ENCODE peak calls at places on chromosomes 11 and 22, in six cellular contexts. One of them, this sample, is unnamed.

GRCh38 chr11:131583823-131584222 is 213.4 kb downstream of the NTM start:
- DNase-seq in stimulated activated CD4-positive, alpha-beta T cell treated with anti-CD3 and anti-CD28 coated beads, Interleukin-12 subunit alpha, Interleukin-12 subunit beta, amount 100 ng/mL, for 48 hours: no peak
- DNase-seq in NCI-H524 treated with DMSO at 0.1 percent for 48 hours: no peak
- DNase-seq in psoas muscle: no peak
- DNase-seq in stimulated activated CD8-positive, alpha-beta memory T cell treated with anti-CD3 and anti-CD28 coated beads, Interleukin-4, amount 100 ng/mL, for 24 hours: no peak
- DNase-seq in left ventricle myocardium inferior: no peak
- DNase-seq in this sample: no peak

GRCh38 chr11:74035264-74035663 is 26.4 kb upstream of the UCP3 start:
- DNase-seq in stimulated activated CD4-positive, alpha-beta T cell treated with anti-CD3 and anti-CD28 coated beads, Interleukin-12 subunit alpha, Interleukin-12 subunit beta, amount 100 ng/mL, for 48 hours: no peak
- DNase-seq in NCI-H524 treated with DMSO at 0.1 percent for 48 hours: no peak
- DNase-seq in psoas muscle: no peak
- DNase-seq in stimulated activated CD8-positive, alpha-beta memory T cell treated with anti-CD3 and anti-CD28 coated beads, Interleukin-4, amount 100 ng/mL, for 24 hours: no peak
- DNase-seq in left ventricle myocardium inferior: no peak
- DNase-seq in this sample: no peak

GRCh38 chr11:28529540-28530410 is 421.6 kb downstream of the METTL15 start:
- DNase-seq in stimulated activated CD4-positive, alpha-beta T cell treated with anti-CD3 and anti-CD28 coated beads, Interleukin-12 subunit alpha, Interleukin-12 subunit beta, amount 100 ng/mL, for 48 hours: no peak
- DNase-seq in NCI-H524 treated with DMSO at 0.1 percent for 48 hours: peak
- DNase-seq in psoas muscle: no peak
- DNase-seq in stimulated activated CD8-positive, alpha-beta memory T cell treated with anti-CD3 and anti-CD28 coated beads, Interleukin-4, amount 100 ng/mL, for 24 hours: no peak
- DNase-seq in left ventricle myocardium inferior: no peak
- DNase-seq in this sample: peak

GRCh38 chr11:46382644-46383403 is 1.4 kb downstream of the MDK start:
- DNase-seq in stimulated activated CD4-positive, alpha-beta T cell treated with anti-CD3 and anti-CD28 coated beads, Interleukin-12 subunit alpha, Interleukin-12 subunit beta, amount 100 ng/mL, for 48 hours: no peak
- DNase-seq in NCI-H524 treated with DMSO at 0.1 percent for 48 hours: no peak
- DNase-seq in psoas muscle: no peak
- DNase-seq in stimulated activated CD8-positive, alpha-beta memory T cell treated with anti-CD3 and anti-CD28 coated beads, Interleukin-4, amount 100 ng/mL, for 24 hours: no peak
- DNase-seq in left ventricle myocardium inferior: no peak
- DNase-seq in this sample: no peak

GRCh38 chr11:2742611-2743426 is 43.0 kb upstream of the KCNQ1OT1 start:
- DNase-seq in stimulated activated CD4-positive, alpha-beta T cell treated with anti-CD3 and anti-CD28 coated beads, Interleukin-12 subunit alpha, Interleukin-12 subunit beta, amount 100 ng/mL, for 48 hours: no peak
- DNase-seq in NCI-H524 treated with DMSO at 0.1 percent for 48 hours: no peak
- DNase-seq in psoas muscle: no peak
- DNase-seq in stimulated activated CD8-positive, alpha-beta memory T cell treated with anti-CD3 and anti-CD28 coated beads, Interleukin-4, amount 100 ng/mL, for 24 hours: no peak
- DNase-seq in left ventricle myocardium inferior: peak
- DNase-seq in this sample: no peak

GRCh38 chr22:35569916-35570315 is 29.3 kb downstream of the RASD2 start:
- DNase-seq in stimulated activated CD4-positive, alpha-beta T cell treated with anti-CD3 and anti-CD28 coated beads, Interleukin-12 subunit alpha, Interleukin-12 subunit beta, amount 100 ng/mL, for 48 hours: no peak
- DNase-seq in NCI-H524 treated with DMSO at 0.1 percent for 48 hours: no peak
- DNase-seq in psoas muscle: no peak
- DNase-seq in stimulated activated CD8-positive, alpha-beta memory T cell treated with anti-CD3 and anti-CD28 coated beads, Interleukin-4, amount 100 ng/mL, for 24 hours: no peak
- DNase-seq in left ventricle myocardium inferior: no peak
- DNase-seq in this sample: no peak

GRCh38 chr11:64120951-64121569 is 44.9 kb downstream of the MACROD1 start:
- DNase-seq in stimulated activated CD4-positive, alpha-beta T cell treated with anti-CD3 and anti-CD28 coated beads, Interleukin-12 subunit alpha, Interleukin-12 subunit beta, amount 100 ng/mL, for 48 hours: no peak
- DNase-seq in NCI-H524 treated with DMSO at 0.1 percent for 48 hours: peak
- DNase-seq in psoas muscle: no peak
- DNase-seq in stimulated activated CD8-positive, alpha-beta memory T cell treated with anti-CD3 and anti-CD28 coated beads, Interleukin-4, amount 100 ng/mL, for 24 hours: no peak
- DNase-seq in left ventricle myocardium inferior: peak
- DNase-seq in this sample: no peak

GRCh38 chr11:75449271-75449670 is 16.3 kb upstream of the KLHL35 start:
- DNase-seq in stimulated activated CD4-positive, alpha-beta T cell treated with anti-CD3 and anti-CD28 coated beads, Interleukin-12 subunit alpha, Interleukin-12 subunit beta, amount 100 ng/mL, for 48 hours: no peak
- DNase-seq in NCI-H524 treated with DMSO at 0.1 percent for 48 hours: no peak
- DNase-seq in psoas muscle: no peak
- DNase-seq in stimulated activated CD8-positive, alpha-beta memory T cell treated with anti-CD3 and anti-CD28 coated beads, Interleukin-4, amount 100 ng/mL, for 24 hours: no peak
- DNase-seq in left ventricle myocardium inferior: no peak
- DNase-seq in this sample: no peak

GRCh38 chr11:2885017-2885675 is 429 bp downstream of the CDKN1C start:
- DNase-seq in stimulated activated CD4-positive, alpha-beta T cell treated with anti-CD3 and anti-CD28 coated beads, Interleukin-12 subunit alpha, Interleukin-12 subunit beta, amount 100 ng/mL, for 48 hours: peak
- DNase-seq in NCI-H524 treated with DMSO at 0.1 percent for 48 hours: no peak
- DNase-seq in psoas muscle: peak
- DNase-seq in stimulated activated CD8-positive, alpha-beta memory T cell treated with anti-CD3 and anti-CD28 coated beads, Interleukin-4, amount 100 ng/mL, for 24 hours: no peak
- DNase-seq in left ventricle myocardium inferior: peak
- DNase-seq in this sample: no peak

GRCh38 chr11:75233688-75234295 is 6.8 kb upstream of the TPBGL start:
- DNase-seq in stimulated activated CD4-positive, alpha-beta T cell treated with anti-CD3 and anti-CD28 coated beads, Interleukin-12 subunit alpha, Interleukin-12 subunit beta, amount 100 ng/mL, for 48 hours: no peak
- DNase-seq in NCI-H524 treated with DMSO at 0.1 percent for 48 hours: no peak
- DNase-seq in psoas muscle: no peak
- DNase-seq in stimulated activated CD8-positive, alpha-beta memory T cell treated with anti-CD3 and anti-CD28 coated beads, Interleukin-4, amount 100 ng/mL, for 24 hours: no peak
- DNase-seq in left ventricle myocardium inferior: no peak
- DNase-seq in this sample: no peak

GRCh38 chr11:67656278-67656922 is 5.9 kb upstream of the ACY3 start:
- DNase-seq in stimulated activated CD4-positive, alpha-beta T cell treated with anti-CD3 and anti-CD28 coated beads, Interleukin-12 subunit alpha, Interleukin-12 subunit beta, amount 100 ng/mL, for 48 hours: no peak
- DNase-seq in NCI-H524 treated with DMSO at 0.1 percent for 48 hours: no peak
- DNase-seq in psoas muscle: no peak
- DNase-seq in stimulated activated CD8-positive, alpha-beta memory T cell treated with anti-CD3 and anti-CD28 coated beads, Interleukin-4, amount 100 ng/mL, for 24 hours: no peak
- DNase-seq in left ventricle myocardium inferior: no peak
- DNase-seq in this sample: no peak

GRCh38 chr11:134120921-134121526 is 52.2 kb downstream of the JAM3 start:
- DNase-seq in stimulated activated CD4-positive, alpha-beta T cell treated with anti-CD3 and anti-CD28 coated beads, Interleukin-12 subunit alpha, Interleukin-12 subunit beta, amount 100 ng/mL, for 48 hours: no peak
- DNase-seq in NCI-H524 treated with DMSO at 0.1 percent for 48 hours: no peak
- DNase-seq in psoas muscle: peak
- DNase-seq in stimulated activated CD8-positive, alpha-beta memory T cell treated with anti-CD3 and anti-CD28 coated beads, Interleukin-4, amount 100 ng/mL, for 24 hours: no peak
- DNase-seq in left ventricle myocardium inferior: peak
- DNase-seq in this sample: no peak

GRCh38 chr11:115379528-115379927 is 124.7 kb downstream of the CADM1 start:
- DNase-seq in stimulated activated CD4-positive, alpha-beta T cell treated with anti-CD3 and anti-CD28 coated beads, Interleukin-12 subunit alpha, Interleukin-12 subunit beta, amount 100 ng/mL, for 48 hours: no peak
- DNase-seq in NCI-H524 treated with DMSO at 0.1 percent for 48 hours: no peak
- DNase-seq in psoas muscle: no peak
- DNase-seq in stimulated activated CD8-positive, alpha-beta memory T cell treated with anti-CD3 and anti-CD28 coated beads, Interleukin-4, amount 100 ng/mL, for 24 hours: no peak
- DNase-seq in left ventricle myocardium inferior: no peak
- DNase-seq in this sample: peak

This sample was measured in GM12864.